ENCODE peak calls at places on chromosomes 2 and 18, in six cellular contexts. D is heart right ventricle, S is fibroblast of the aortic adventitia, Y is anterior cingulate cortex, X is RPMI7951, Q is astrocyte of the spinal cord. A is an unnamed sample.
A peak's percentile ranks its signal among the peaks of the same experiment; 100 is the strongest.

GRCh38 chr2:211085056-211085680 is 528.8 kb downstream of the CPS1 start:
- DNase-seq in D (no peak), S (peak; percentile 70), Y (no peak), X (no peak), Q (peak; percentile 35), A (peak; percentile 61)

GRCh38 chr2:20052872-20053281 is 1.4 kb upstream of the LAPTM4A start:
- DNase-seq in D (peak; percentile 61), S (peak; percentile 92), Y (no peak), X (peak; percentile 84), Q (peak; percentile 80), A (peak; percentile 76)

GRCh38 chr2:85872536-85873161 is 16.1 kb downstream of the ST3GAL5 start:
- DNase-seq in D (peak; percentile 22), S (no peak), Y (no peak), X (no peak), Q (no peak), A (no peak)

GRCh38 chr18:3623769-3624545 is 174.0 kb downstream of the TGIF1 start:
- DNase-seq in D (peak; percentile 78), S (peak; percentile 99), Y (no peak), X (peak; percentile 98), Q (peak; percentile 97), A (peak; percentile 97)

GRCh38 chr2:205386109-205386508 is 296.2 kb upstream of the NRP2 start:
- DNase-seq in D (no peak), S (peak; percentile 50), Y (no peak), X (peak; percentile 66), Q (peak; percentile 56), A (peak; percentile 86)

GRCh38 chr2:59249441-59250330 is 1008.6 kb upstream of the FANCL start:
- DNase-seq in D (no peak), S (no peak), Y (no peak), X (no peak), Q (peak; percentile 1), A (no peak)

GRCh38 chr18:46268662-46269061 is 164.5 kb downstream of the HAUS1 start:
- DNase-seq in D (peak; percentile 64), S (no peak), Y (no peak), X (no peak), Q (no peak), A (no peak)

GRCh38 chr2:71070294-71071025 is 2.0 kb downstream of the NAGK start:
- DNase-seq in D (no peak), S (peak; percentile 56), Y (no peak), X (peak; percentile 41), Q (peak; percentile 22), A (peak; percentile 50)

GRCh38 chr2:30265441-30266015 is 34.2 kb downstream of the LBH start:
- DNase-seq in D (no peak), S (peak; percentile 70), Y (no peak), X (no peak), Q (peak; percentile 58), A (peak; percentile 38)

GRCh38 chr18:35582899-35583558 is 1.5 kb downstream of the GALNT1 start:
- DNase-seq in D (no peak), S (no peak), Y (no peak), X (peak; percentile 14), Q (peak; percentile 52), A (peak; percentile 19)

GRCh38 chr2:9378433-9379371 is 44.6 kb downstream of the ITGB1BP1 start:
- DNase-seq in D (peak; percentile 88), S (peak; percentile 69), Y (no peak), X (peak; percentile 93), Q (peak; percentile 77), A (peak; percentile 79)

GRCh38 chr2:69437751-69438154 is 518 bp upstream of the NFU1 start:
- DNase-seq in D (peak; percentile 68), S (no peak), Y (no peak), X (no peak), Q (no peak), A (no peak)

GRCh38 chr18:48541026-48541746 is 2.4 kb downstream of the CTIF start:
- DNase-seq in D (peak; percentile 73), S (peak; percentile 80), Y (peak; percentile 58), X (peak; percentile 80), Q (peak; percentile 80), A (peak; percentile 88)

GRCh38 chr2:121171625-121172119 is 113.3 kb downstream of the TFCP2L1 start:
- DNase-seq in D (no peak), S (no peak), Y (no peak), X (peak; percentile 46), Q (no peak), A (no peak)

GRCh38 chr18:63107171-63107850 is 212.3 kb downstream of the BCL2 start:
- DNase-seq in D (no peak), S (no peak), Y (no peak), X (no peak), Q (no peak), A (no peak)

GRCh38 chr2:10992023-10992791 is 80.5 kb downstream of the KCNF1 start:
- DNase-seq in D (no peak), S (no peak), Y (no peak), X (no peak), Q (no peak), A (no peak)

GRCh38 chr18:22504665-22505064 is 87.0 kb upstream of the CTAGE1 start:
- DNase-seq in D (no peak), S (peak; percentile 35), Y (no peak), X (peak; percentile 66), Q (no peak), A (no peak)

GRCh38 chr2:39567507-39567906 is 98.2 kb upstream of the TMEM178A start:
- DNase-seq in D (no peak), S (peak; percentile 86), Y (no peak), X (peak; percentile 67), Q (peak; percentile 83), A (no peak)

GRCh38 chr2:20942538-20943223 is 101.2 kb downstream of the APOB start:
- DNase-seq in D (no peak), S (no peak), Y (no peak), X (no peak), Q (no peak), A (no peak)

GRCh38 chr18:74795766-74796165 is 198.1 kb downstream of the ZNF407 start:
- DNase-seq in D (no peak), S (no peak), Y (no peak), X (peak; percentile 18), Q (no peak), A (no peak)

GRCh38 chr2:29755829-29756228 is 165.6 kb downstream of the ALK start:
- DNase-seq in D (no peak), S (no peak), Y (peak; percentile 21), X (no peak), Q (no peak), A (no peak)

GRCh38 chr2:213151437-213152064 is at the start of gene IKZF2:
- DNase-seq in D (peak; percentile 82), S (peak; percentile 89), Y (peak; percentile 85), X (peak; percentile 87), Q (peak; percentile 94), A (peak; percentile 89)

GRCh38 chr2:3210257-3210656 is 167.4 kb downstream of the EIPR1 start:
- DNase-seq in D (no peak), S (no peak), Y (no peak), X (no peak), Q (no peak), A (no peak)

GRCh38 chr2:158776236-158776635 is 18.9 kb upstream of the DAPL1 start:
- DNase-seq in D (no peak), S (no peak), Y (no peak), X (no peak), Q (no peak), A (no peak)

GRCh38 chr2:120118018-120118417 is 105.1 kb downstream of the EPB41L5 start:
- DNase-seq in D (no peak), S (no peak), Y (no peak), X (no peak), Q (no peak), A (no peak)

GRCh38 chr2:168697668-168698121 is 104.7 kb upstream of the NOSTRIN start:
- DNase-seq in D (no peak), S (peak; percentile 20), Y (no peak), X (no peak), Q (peak; percentile 57), A (peak; percentile 30)

GRCh38 chr18:50707841-50708240 is 112.0 kb downstream of the MRO start:
- DNase-seq in D (no peak), S (peak; percentile 18), Y (no peak), X (no peak), Q (no peak), A (no peak)

GRCh38 chr2:458431-458827 is 170.5 kb upstream of the ALKAL2 start:
- DNase-seq in D (no peak), S (no peak), Y (no peak), X (no peak), Q (no peak), A (no peak)

A was measured in myocyte.